ENCODE peak calls at places on chromosomes 2 and 18, in five cellular contexts. Y is H1, P is K562, G is GM12878, X is HepG2. U is an unnamed sample.
A peak's percentile ranks its signal among the peaks of the same experiment; 100 is the strongest.

GRCh38 chr2:109435066-109435690 is 178.6 kb downstream of the SEPTIN10 start:
- DNase-seq in P (no peak), Y (no peak), G (no peak), X (no peak), U (no peak)

GRCh38 chr2:73081181-73081671 is 9.7 kb upstream of the SFXN5 start:
- DNase-seq in Y (no peak), P (peak; percentile 36), G (no peak), X (no peak), U (no peak)

GRCh38 chr18:34624551-34624950 is 85.5 kb upstream of the DTNA start:
- DNase-seq in G (no peak), P (no peak), Y (no peak), X (no peak), U (no peak)

GRCh38 chr18:47087676-47088075 is 52.3 kb upstream of the ELOA2 start:
- DNase-seq in G (no peak), P (no peak), X (no peak), Y (no peak), U (no peak)

GRCh38 chr18:3411854-3412268 is 38.1 kb upstream of the TGIF1 start:
- DNase-seq in X (no peak), G (no peak), P (no peak), Y (no peak), U (no peak)

GRCh38 chr2:168118733-168119518 is 128.5 kb downstream of the STK39 start:
- DNase-seq in Y (no peak), X (peak; percentile 71), P (peak; percentile 36), G (no peak), U (peak; percentile 17)

GRCh38 chr2:233476083-233476410 is 90.5 kb downstream of the USP40 start:
- DNase-seq in X (no peak), P (no peak), G (no peak), Y (no peak), U (no peak)

GRCh38 chr2:203706403-203706802 is at the start of gene CD28:
- DNase-seq in P (no peak), G (peak; percentile 85), X (no peak), Y (no peak), U (no peak)

GRCh38 chr2:88687384-88687783 is 4.1 kb upstream of the RPIA start:
- DNase-seq in G (no peak), Y (no peak), P (no peak), X (no peak), U (no peak)

GRCh38 chr2:8548065-8548870 is 133.6 kb upstream of the ID2 start:
- DNase-seq in X (no peak), G (no peak), P (no peak), Y (no peak), U (no peak)

GRCh38 chr18:25230658-25231326 is 121.2 kb downstream of the ZNF521 start:
- DNase-seq in P (no peak), X (no peak), G (no peak), Y (no peak), U (no peak)

GRCh38 chr2:233130481-233130970 is 70.4 kb downstream of the INPP5D start:
- DNase-seq in X (no peak), Y (no peak), P (no peak), G (no peak), U (no peak)

GRCh38 chr2:157777425-157777824 is 98.7 kb downstream of the ACVR1 start:
- DNase-seq in X (peak; percentile 55), Y (no peak), P (peak; percentile 60), G (no peak), U (peak; percentile 39)

GRCh38 chr18:22273101-22274039 is 104.0 kb downstream of the GATA6 start:
- DNase-seq in G (no peak), Y (no peak), X (no peak), P (no peak), U (no peak)

GRCh38 chr18:56575819-56576663 is 62.4 kb downstream of the TXNL1 start:
- DNase-seq in P (peak; percentile 31), G (no peak), X (peak; percentile 36), Y (no peak), U (peak; percentile 67)

GRCh38 chr2:100934504-100935371 is 67.4 kb upstream of the RPL31 start:
- DNase-seq in G (no peak), X (no peak), P (no peak), Y (no peak), U (no peak)

GRCh38 chr2:12106440-12107080 is 360.1 kb downstream of the LPIN1 start:
- DNase-seq in X (no peak), Y (no peak), P (peak; percentile 69), G (no peak), U (peak; percentile 21)

GRCh38 chr2:53820711-53821110 is 33.9 kb downstream of the ERLEC1 start:
- DNase-seq in X (no peak), Y (no peak), G (no peak), P (no peak), U (no peak)

GRCh38 chr2:106161938-106162814 is 31.9 kb downstream of the UXS1 start:
- DNase-seq in X (no peak), G (no peak), Y (no peak), P (no peak), U (no peak)

GRCh38 chr2:207224814-207225482 is 59.2 kb upstream of the KLF7 start:
- DNase-seq in G (no peak), P (no peak), X (no peak), Y (no peak), U (no peak)

GRCh38 chr2:12701786-12702660 is 14.7 kb upstream of the TRIB2 start:
- DNase-seq in X (no peak), Y (no peak), G (no peak), P (no peak), U (no peak)

GRCh38 chr18:41751161-41751560 is 203.9 kb upstream of the PIK3C3 start:
- DNase-seq in G (no peak), Y (no peak), P (no peak), X (no peak), U (no peak)

GRCh38 chr2:227455200-227455599 is 16.8 kb upstream of the AGFG1 start:
- DNase-seq in Y (no peak), P (no peak), X (no peak), G (no peak), U (no peak)

GRCh38 chr2:70767699-70768584 is at the start of gene ADD2:
- DNase-seq in X (no peak), G (no peak), Y (no peak), P (peak; percentile 86), U (peak; percentile 93)

GRCh38 chr2:2720351-2720750 is 389.3 kb upstream of the MYT1L start:
- DNase-seq in G (no peak), Y (no peak), X (no peak), P (no peak), U (no peak)

GRCh38 chr2:10062931-10063365 is 17.3 kb downstream of the CYS1 start:
- DNase-seq in X (peak; percentile 37), G (no peak), P (no peak), Y (no peak), U (no peak)

GRCh38 chr2:11716689-11717321 is 29.6 kb upstream of the LPIN1 start:
- DNase-seq in X (peak; percentile 45), G (no peak), P (no peak), Y (no peak), U (no peak)

GRCh38 chr2:109475531-109476210 is 138.1 kb downstream of the SEPTIN10 start:
- DNase-seq in G (no peak), X (no peak), Y (no peak), P (no peak), U (no peak)

GRCh38 chr2:107584577-107584976 is 242.1 kb upstream of the RGPD4 start:
- DNase-seq in P (no peak), X (no peak), Y (no peak), G (no peak), U (no peak)

GRCh38 chr2:184004945-184005672 is 593.2 kb upstream of the ZNF804A start:
- DNase-seq in Y (no peak), G (no peak), X (no peak), P (no peak), U (no peak)

GRCh38 chr2:220175967-220176366 is 548.5 kb downstream of the SLC4A3 start:
- DNase-seq in P (no peak), G (no peak), X (no peak), Y (no peak), U (no peak)

GRCh38 chr2:3612639-3613523 is 18.0 kb downstream of the COLEC11 start:
- DNase-seq in X (no peak), Y (no peak), G (no peak), P (no peak), U (no peak)

GRCh38 chr2:16031848-16032159 is 91.5 kb downstream of the MYCN start:
- DNase-seq in P (no peak), X (no peak), Y (no peak), G (no peak), U (no peak)

GRCh38 chr18:7104649-7105048 is 12.9 kb downstream of the LAMA1 start:
- DNase-seq in P (no peak), G (no peak), X (no peak), Y (no peak), U (no peak)
- TF ChIP-seq CHD2 in P (no peak), G (no peak), X (no peak), Y (no peak), U (no peak)

DNA sequence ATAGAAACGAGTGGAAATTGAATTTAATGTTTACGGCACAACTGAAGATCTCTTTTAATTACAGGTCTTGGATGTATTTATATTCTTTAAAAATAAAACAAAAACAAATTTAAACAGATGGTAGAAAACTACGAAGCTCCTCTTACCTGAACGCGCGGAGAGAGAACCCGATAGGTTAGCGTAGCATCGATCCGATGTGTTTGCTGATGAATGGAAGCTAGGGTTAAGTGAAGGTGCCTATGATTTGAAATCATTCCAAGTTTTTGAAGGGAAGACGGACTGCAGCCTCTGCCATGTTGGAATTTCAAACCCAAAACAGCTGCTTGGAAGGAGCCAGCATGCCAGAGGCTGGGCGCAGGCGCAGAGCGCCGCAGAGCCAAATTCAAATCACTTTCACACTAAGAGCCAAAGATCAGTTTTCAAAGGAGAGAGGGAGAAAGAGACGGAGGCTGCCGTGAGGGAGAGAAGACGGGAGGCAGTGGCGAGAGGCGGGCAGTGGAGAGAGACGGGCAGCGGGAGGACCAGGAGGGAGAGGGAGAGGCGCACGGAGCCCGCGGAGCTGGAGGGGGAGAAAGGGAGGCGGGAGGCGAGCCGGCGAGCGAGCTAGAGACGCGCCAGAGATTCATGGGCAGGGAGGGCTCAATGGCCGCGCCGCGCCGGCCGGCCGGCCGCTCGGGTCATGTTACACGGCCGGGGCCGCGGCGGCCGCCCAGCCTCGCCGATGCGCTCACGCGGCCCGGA is at the start of gene FIGN:
- DNase-seq in Y (peak; percentile 70), X (peak; percentile 75), G (no peak), P (no peak), U (peak; percentile 83)
- TF ChIP-seq POLR2AphosphoS5 in Y (peak; percentile 93), X (peak; percentile 94), G (no peak), P (no peak), U (peak; percentile 83)

GRCh38 chr2:20448246-20449046 is 1.6 kb downstream of the RHOB start:
- DNase-seq in P (no peak), X (no peak), Y (no peak), G (no peak), U (no peak)

GRCh38 chr2:20446917-20447436 is at the start of gene RHOB:
- DNase-seq in Y (peak; percentile 95), G (peak; percentile 74), P (peak; percentile 94), X (peak; percentile 98), U (peak; percentile 100)

GRCh38 chr2:20449501-20450200 is 2.8 kb downstream of the RHOB start:
- DNase-seq in Y (no peak), G (no peak), X (peak; percentile 79), P (no peak), U (no peak)

GRCh38 chr2:20446280-20446916 is 476 bp upstream of the RHOB start:
- DNase-seq in G (no peak), X (no peak), Y (no peak), P (no peak), U (no peak)

GRCh38 chr2:20447437-20448245 is 767 bp downstream of the RHOB start:
- DNase-seq in G (no peak), P (no peak), Y (no peak), X (no peak), U (peak; percentile 82)
- TF ChIP-seq CHD2 in G (no peak), P (no peak), Y (no peak), X (no peak), U (no peak)

GRCh38 chr2:145931836-145932352 is 1412.0 kb upstream of the ZEB2 start:
- DNase-seq in Y (peak; percentile 1), P (no peak), G (no peak), X (no peak), U (no peak)
- TF ChIP-seq POLR2AphosphoS5 in Y (no peak), P (no peak), G (no peak), X (no peak), U (no peak)

U was measured in SK-N-SH.